ENCODE peak calls at places on chromosomes 5 and 9, in four cellular contexts. O, Q, F and N are unnamed samples. For H3K4me1 and H3K27me3, the result is how much of the 10 kb centered on the place peaks cover.

GRCh38 chr5:139383275-139383992 is at the start of gene SLC23A1:
- DNase-seq in O (no peak), Q (no peak), F (no peak), N (no peak)

GRCh38 chr5:154138701-154139100 is 51.8 kb upstream of the GALNT10 start:
- DNase-seq in O (peak), Q (no peak), F (no peak), N (no peak)

GRCh38 chr5:59218424-59219045 is 635.7 kb downstream of the RAB3C start:
- DNase-seq in O (peak), Q (no peak), F (peak), N (no peak)

GRCh38 chr5:132385321-132386105 is 16.0 kb downstream of the SLC22A5 start:
- DNase-seq in O (peak), Q (no peak), F (peak), N (no peak)

GRCh38 chr5:23507278-23507685 is at the start of gene PRDM9:
- DNase-seq in O (peak), Q (no peak), F (no peak), N (no peak)

GRCh38 chr5:52073993-52074689 is 690.9 kb downstream of the ISL1 start:
- DNase-seq in O (no peak), Q (no peak), F (no peak), N (no peak)

GRCh38 chr5:133995341-133995740 is 9.4 kb downstream of the VDAC1 start:
- DNase-seq in O (peak), Q (no peak), F (peak), N (no peak)

GRCh38 chr5:179303801-179304200 is 41.5 kb downstream of the ADAMTS2 start:
- DNase-seq in O (no peak), Q (no peak), F (no peak), N (no peak)

GRCh38 chr9:114521846-114522245 is 16.6 kb upstream of the WHRN start:
- DNase-seq in O (no peak), Q (no peak), F (no peak), N (no peak)

GRCh38 chr9:77647267-77647658 is 859 bp downstream of the GNA14 start:
- DNase-seq in O (no peak), Q (no peak), F (no peak), N (no peak)

GRCh38 chr9:16705121-16705604 is 165.3 kb downstream of the BNC2 start:
- DNase-seq in O (peak), Q (peak), F (no peak), N (peak)

GRCh38 chr5:73189816-73190451 is 16.9 kb downstream of the TMEM174 start:
- DNase-seq in O (peak), Q (no peak), F (no peak), N (no peak)

GRCh38 chr9:89010526-89011089 is 19.3 kb downstream of the S1PR3 start:
- DNase-seq in O (no peak), Q (no peak), F (no peak), N (no peak)

GRCh38 chr9:89012294-89013042 is 21.2 kb downstream of the S1PR3 start:
- DNase-seq in O (no peak), Q (no peak), F (no peak), N (no peak)

GRCh38 chr9:89011683-89012082 is 20.4 kb downstream of the S1PR3 start:
- DNase-seq in O (no peak), Q (no peak), F (no peak), N (no peak)

GRCh38 chr9:89015330-89015729 is 24.1 kb downstream of the S1PR3 start:
- DNase-seq in O (no peak), Q (no peak), F (no peak), N (no peak)

DNA sequence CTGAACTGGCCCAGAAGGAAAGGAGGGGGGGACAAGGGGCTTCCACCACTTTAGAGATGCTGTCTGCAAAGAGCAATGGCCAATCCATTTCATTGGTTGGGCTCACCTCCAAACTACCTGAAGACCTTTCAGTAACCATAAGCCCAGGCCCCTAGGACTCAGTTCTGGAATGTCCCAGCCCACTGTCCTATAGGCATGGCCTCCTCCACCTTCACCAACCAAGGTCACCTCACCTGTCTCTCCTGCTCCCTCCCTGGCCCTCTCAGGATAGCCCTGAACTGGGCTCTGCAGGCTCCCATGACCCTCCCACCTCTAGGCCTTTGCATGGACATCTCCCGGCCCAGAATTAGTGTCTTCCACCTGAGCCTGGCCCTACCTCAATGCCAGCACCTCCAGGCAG is 22.4 kb downstream of the S1PR3 start:
- DNase-seq in O (no peak), Q (no peak), F (no peak), N (no peak)
- H3K27ac ChIP-seq in O (peak), Q (no peak), F (no peak), N (no peak)

GRCh38 chr9:123318192-123318591 is 37.8 kb upstream of the CRB2 start:
- DNase-seq in O (peak), Q (no peak), F (no peak), N (no peak)

GRCh38 chr9:123320814-123321213 is 35.2 kb upstream of the CRB2 start:
- DNase-seq in O (no peak), Q (no peak), F (no peak), N (no peak)

GRCh38 chr9:123319541-123320339 is 36.3 kb upstream of the CRB2 start:
- DNase-seq in O (no peak), Q (no peak), F (no peak), N (no peak)

GRCh38 chr9:123316053-123316718 is 39.8 kb upstream of the CRB2 start:
- DNase-seq in O (no peak), Q (no peak), F (no peak), N (no peak)

GRCh38 chr9:123318961-123319421 is 37.0 kb upstream of the CRB2 start:
- DNase-seq in O (peak), Q (no peak), F (no peak), N (no peak)
- H3K4me1 ChIP-seq in O (under half), Q (under half), F (under half), N (under half)

DNA sequence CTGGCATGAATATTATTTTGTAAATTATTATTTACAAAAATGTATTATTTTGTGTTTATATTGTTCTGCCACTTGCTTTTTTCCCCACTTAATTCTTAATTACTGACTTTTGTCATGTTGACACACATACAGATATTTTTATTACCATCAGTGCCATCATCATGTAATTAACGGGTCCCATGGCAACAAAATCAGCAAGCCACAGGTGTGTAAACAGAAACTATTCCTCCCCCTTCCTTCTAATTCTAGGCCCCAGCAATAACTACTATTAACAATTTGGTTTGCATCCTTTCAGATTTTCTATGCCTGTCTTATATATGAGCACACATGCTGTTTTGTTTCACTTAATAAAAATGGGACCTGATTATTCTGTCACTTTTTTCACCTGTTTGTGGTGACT is 29.3 kb downstream of the CYFIP2 start:
- DNase-seq in O (no peak), Q (no peak), F (no peak), N (no peak)
- H3K27me3 ChIP-seq in O (under half), Q (under half), F (under half), N (under half)

DNA sequence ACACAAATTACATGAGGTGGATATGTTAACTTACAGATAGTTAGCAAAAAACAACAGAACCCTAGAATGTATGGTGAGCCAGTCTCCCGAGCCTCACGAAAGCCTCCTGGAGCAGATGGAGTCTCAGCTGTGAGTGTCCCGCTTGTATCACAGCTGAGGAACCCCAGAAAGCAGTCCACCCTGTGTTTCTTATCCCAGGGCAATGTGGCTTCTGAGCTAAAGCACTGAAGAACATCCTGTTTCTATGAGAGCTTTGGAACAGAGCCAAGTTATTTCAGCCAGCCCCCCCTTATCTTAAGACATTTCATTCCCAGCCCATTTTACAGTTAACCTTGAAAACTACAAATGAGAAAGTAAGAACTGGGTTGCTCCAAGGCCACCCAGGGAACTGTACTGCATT is 1220.9 kb upstream of the CDH6 start:
- DNase-seq in O (no peak), Q (no peak), F (no peak), N (no peak)
- H3K27ac ChIP-seq in O (no peak), Q (no peak), F (no peak), N (no peak)